ENCODE peak calls at places on chromosomes 4 and X, in six cellular contexts. O, L, F, N, M and H are unnamed samples.

GRCh38 chr4:6198278-6198677 is 2.1 kb downstream of the JAKMIP1 start:
- ATAC-seq in L (peak; percentile 43), O (no peak), M (no peak), N (no peak), F (no peak), H (no peak)

GRCh38 chrX:40279091-40279430 is 181.3 kb upstream of the BCOR start:
- ATAC-seq in L (no peak), F (no peak), O (no peak), M (no peak), N (no peak), H (no peak)

GRCh38 chr4:163108614-163109013 is 58.1 kb downstream of the NAF1 start:
- ATAC-seq in M (no peak), O (no peak), N (no peak), F (no peak), L (no peak), H (no peak)

GRCh38 chr4:28073860-28074555 is 1213.4 kb downstream of the STIM2 start:
- ATAC-seq in F (no peak), O (no peak), M (no peak), N (no peak), L (no peak), H (no peak)

GRCh38 chrX:73447311-73447794 is 500 bp downstream of the CDX4 start:
- ATAC-seq in L (no peak), F (no peak), M (no peak), N (peak; percentile 70), O (peak; percentile 24), H (no peak)

GRCh38 chr4:52095374-52095773 is 44.3 kb downstream of the SPATA18 start:
- ATAC-seq in F (no peak), N (no peak), M (no peak), L (no peak), O (no peak), H (no peak)

GRCh38 chrX:44843753-44844152 is at the start of gene DUSP21:
- ATAC-seq in O (no peak), L (no peak), M (no peak), N (no peak), F (no peak), H (no peak)

GRCh38 chr4:6172093-6172926 is 28.0 kb downstream of the JAKMIP1 start:
- ATAC-seq in F (no peak), N (no peak), M (no peak), O (no peak), L (no peak), H (no peak)

GRCh38 chr4:174523003-174523693 is 860 bp upstream of the HPGD start:
- ATAC-seq in O (no peak), N (peak; percentile 7), L (no peak), F (no peak), M (peak; percentile 12), H (peak; percentile 27)

GRCh38 chr4:139175647-139176298 is 1.2 kb downstream of the ELF2 start:
- ATAC-seq in O (no peak), F (peak; percentile 0), M (no peak), N (peak; percentile 2), L (no peak), H (no peak)

GRCh38 chrX:16678689-16679088 is 28.7 kb downstream of the S100G start:
- ATAC-seq in O (no peak), L (no peak), M (peak; percentile 44), F (no peak), N (no peak), H (no peak)

GRCh38 chr4:10622728-10623127 is 61.8 kb downstream of the CLNK start:
- ATAC-seq in F (no peak), M (no peak), N (no peak), L (no peak), O (no peak), H (no peak)

GRCh38 chrX:119648421-119648775 is 42.2 kb upstream of the NKRF start:
- ATAC-seq in M (no peak), N (no peak), L (no peak), O (no peak), F (no peak), H (no peak)

GRCh38 chr4:114864060-114864459 is 249.4 kb downstream of the NDST4 start:
- ATAC-seq in O (no peak), L (no peak), N (no peak), M (no peak), F (no peak), H (no peak)

GRCh38 chr4:81359207-81359606 is 112.5 kb downstream of the RASGEF1B start:
- ATAC-seq in L (no peak), F (no peak), N (no peak), M (no peak), O (no peak), H (no peak)

GRCh38 chrX:46576458-46576857 is 2.9 kb downstream of the CHST7 start:
- ATAC-seq in L (no peak), O (no peak), M (peak; percentile 7), N (no peak), F (no peak), H (peak; percentile 34)

GRCh38 chrX:129737921-129738320 is 858 bp upstream of the XPNPEP2 start:
- ATAC-seq in N (no peak), O (peak; percentile 41), M (peak; percentile 52), L (peak; percentile 63), F (peak; percentile 40), H (peak; percentile 55)

GRCh38 chrX:34332336-34332735 is 200.2 kb upstream of the FAM47A start:
- ATAC-seq in N (no peak), O (no peak), F (no peak), L (no peak), M (no peak), H (no peak)

GRCh38 chrX:9654928-9655327 is 110.7 kb downstream of the GPR143 start:
- ATAC-seq in M (no peak), N (no peak), L (no peak), O (no peak), F (no peak), H (no peak)

GRCh38 chr4:18110099-18110498 is 88.5 kb upstream of the LCORL start:
- ATAC-seq in M (no peak), F (no peak), N (no peak), L (no peak), O (no peak), H (no peak)

GRCh38 chr4:3009422-3009821 is 46.1 kb downstream of the GRK4 start:
- ATAC-seq in F (peak; percentile 40), L (peak; percentile 37), N (no peak), O (no peak), M (no peak), H (no peak)

GRCh38 chrX:71315917-71316316 is 14.4 kb downstream of the ITGB1BP2 start:
- ATAC-seq in O (no peak), M (no peak), F (no peak), N (no peak), L (no peak), H (no peak)

GRCh38 chr4:4392501-4393183 is 5.7 kb downstream of the NSG1 start:
- ATAC-seq in L (no peak), M (no peak), F (no peak), O (no peak), N (no peak), H (no peak)
- H3K4me1 ChIP-seq in L (no peaks in the 10 kb centered on the region), M (no peaks in the 10 kb centered on the region), F (no peaks in the 10 kb centered on the region), O (no peaks in the 10 kb centered on the region), N (peaks cover 10% of the 10 kb centered on the region), H (peaks cover 13% of the 10 kb centered on the region)

GRCh38 chrX:118355225-118355920 is 9.5 kb downstream of the WDR44 start:
- ATAC-seq in L (no peak), N (no peak), M (peak; percentile 37), F (peak; percentile 33), O (no peak), H (no peak)

GRCh38 chrX:118350715-118351114 is 4.8 kb downstream of the WDR44 start:
- ATAC-seq in F (no peak), O (no peak), L (no peak), M (no peak), N (no peak), H (no peak)

GRCh38 chrX:118352566-118352965 is 6.7 kb downstream of the WDR44 start:
- ATAC-seq in F (no peak), M (no peak), N (no peak), L (no peak), O (no peak), H (no peak)

GRCh38 chrX:118356154-118356701 is 10.3 kb downstream of the WDR44 start:
- ATAC-seq in L (no peak), O (no peak), N (no peak), F (no peak), M (no peak), H (no peak)

DNA sequence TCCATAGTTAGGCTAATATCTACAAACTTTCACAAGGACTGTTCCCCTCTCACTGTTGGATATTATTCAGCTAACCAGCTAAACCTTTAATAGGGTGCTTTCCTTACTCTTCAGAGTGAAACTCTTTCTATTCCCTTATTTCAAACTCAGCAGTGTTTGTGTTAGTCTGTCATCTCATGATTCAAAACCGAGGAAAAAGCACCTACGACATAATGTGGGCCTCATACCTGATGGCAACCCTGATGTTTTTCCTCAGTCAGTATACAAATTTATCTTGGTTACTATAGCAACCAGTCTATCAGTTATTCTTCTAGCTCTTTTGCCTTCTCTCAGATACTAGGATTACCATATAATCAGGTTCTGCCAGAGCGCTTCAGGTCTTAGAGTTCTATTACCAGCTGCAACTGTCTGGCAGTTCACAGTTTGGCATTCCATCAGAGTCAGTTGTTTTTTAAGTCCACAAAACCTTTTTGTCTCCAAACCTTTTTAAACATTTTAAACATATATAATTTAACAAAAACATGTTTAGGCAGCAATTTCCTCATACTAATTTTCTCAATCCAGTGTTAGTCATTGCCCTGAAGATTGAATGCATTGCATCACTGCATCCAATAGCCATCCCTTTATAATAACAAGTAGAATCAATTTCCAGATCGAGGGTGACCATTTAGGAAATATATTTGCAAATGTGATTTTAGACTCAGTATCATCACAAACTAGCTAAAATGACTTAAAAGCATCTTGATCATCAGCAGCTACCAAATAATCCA is 7.4 kb downstream of the WDR44 start:
- ATAC-seq in N (no peak), L (peak; percentile 36), O (no peak), M (no peak), F (no peak), H (no peak)
- H3K4me1 ChIP-seq in N (no peaks in the 10 kb centered on the region), L (peaks cover 15% of the 10 kb centered on the region), O (no peaks in the 10 kb centered on the region), M (no peaks in the 10 kb centered on the region), F (no peaks in the 10 kb centered on the region), H (peaks cover 72% of the 10 kb centered on the region)

DNA sequence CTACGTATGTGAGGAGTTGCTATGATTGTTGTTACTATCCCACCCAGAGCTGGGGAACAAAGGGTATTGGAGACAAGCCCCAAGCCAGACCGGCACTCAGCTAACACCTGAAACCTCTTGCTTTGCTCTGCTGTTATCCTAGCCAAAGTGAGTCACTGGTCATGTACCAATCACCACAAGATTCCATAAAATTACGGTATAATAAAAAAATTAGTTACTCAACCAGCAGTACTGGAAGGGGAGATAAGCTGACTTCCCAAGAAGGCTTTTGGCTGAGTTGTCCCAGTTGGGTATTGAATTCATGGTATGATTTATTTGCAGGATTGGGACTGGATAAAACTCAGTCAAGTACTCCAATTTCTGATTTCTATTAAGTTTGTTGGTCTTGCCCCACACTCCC is 5.3 kb downstream of the EDA2R start:
- ATAC-seq in F (no peak), N (no peak), M (no peak), O (no peak), L (no peak), H (peak; percentile 36)
- H3K4me1 ChIP-seq in F (no peaks in the 10 kb centered on the region), N (no peaks in the 10 kb centered on the region), M (no peaks in the 10 kb centered on the region), O (no peaks in the 10 kb centered on the region), L (no peaks in the 10 kb centered on the region), H (no peaks in the 10 kb centered on the region)

DNA sequence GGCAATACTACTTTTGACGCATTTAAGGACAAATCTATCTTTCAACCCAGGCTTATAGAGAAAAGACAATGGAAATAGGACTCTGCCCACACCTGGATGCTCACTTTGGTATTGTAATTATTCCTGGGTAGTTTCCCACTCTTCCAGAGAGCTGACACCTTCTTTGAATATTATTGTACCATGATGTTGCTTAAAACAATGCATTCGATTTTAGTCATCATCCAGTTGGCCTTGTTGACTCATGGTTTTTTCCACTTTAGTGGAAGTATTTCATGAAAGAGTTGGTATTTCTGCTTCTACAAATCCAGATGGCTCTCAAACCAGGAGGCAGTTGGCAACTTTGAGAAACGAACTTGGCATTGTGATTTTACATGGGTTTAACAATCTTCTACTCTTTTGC is 124.2 kb downstream of the ENOX2 start:
- ATAC-seq in F (no peak), M (no peak), O (no peak), L (no peak), N (no peak), H (no peak)
- H3K4me1 ChIP-seq in F (no peaks in the 10 kb centered on the region), M (no peaks in the 10 kb centered on the region), O (no peaks in the 10 kb centered on the region), L (no peaks in the 10 kb centered on the region), N (no peaks in the 10 kb centered on the region), H (no peaks in the 10 kb centered on the region)